ENCODE peak calls at places on chromosomes 16 and 17, in four cellular contexts. One of them, this sample, is unnamed.

GRCh38 chr16:64878964-64879363 is 242.9 kb downstream of the CDH11 start:
- DNase-seq in effector memory CD4-positive, alpha-beta T cell: no peak
- DNase-seq in activated T-cell treated with anti-CD3 and anti-CD28 coated beads for 4 hours: no peak
- DNase-seq in heart right ventricle: no peak
- DNase-seq in this sample: no peak

GRCh38 chr16:3461120-3461519 is 17.6 kb downstream of the NAA60 start:
- DNase-seq in effector memory CD4-positive, alpha-beta T cell: no peak
- DNase-seq in activated T-cell treated with anti-CD3 and anti-CD28 coated beads for 4 hours: peak; percentile 25
- DNase-seq in heart right ventricle: no peak
- DNase-seq in this sample: no peak

GRCh38 chr16:25691519-25692091 is at the start of gene HS3ST4:
- DNase-seq in effector memory CD4-positive, alpha-beta T cell: no peak
- DNase-seq in activated T-cell treated with anti-CD3 and anti-CD28 coated beads for 4 hours: no peak
- DNase-seq in heart right ventricle: no peak
- DNase-seq in this sample: no peak

GRCh38 chr16:53768167-53768566 is 64.2 kb downstream of the FTO start:
- DNase-seq in effector memory CD4-positive, alpha-beta T cell: no peak
- DNase-seq in activated T-cell treated with anti-CD3 and anti-CD28 coated beads for 4 hours: no peak
- DNase-seq in heart right ventricle: no peak
- DNase-seq in this sample: no peak

GRCh38 chr16:1773703-1774455 is 945 bp upstream of the MRPS34 start:
- DNase-seq in effector memory CD4-positive, alpha-beta T cell: no peak
- DNase-seq in activated T-cell treated with anti-CD3 and anti-CD28 coated beads for 4 hours: no peak
- DNase-seq in heart right ventricle: no peak
- DNase-seq in this sample: no peak

GRCh38 chr16:56609463-56609921 is 1.1 kb downstream of the MT2A start:
- DNase-seq in effector memory CD4-positive, alpha-beta T cell: peak; percentile 33
- DNase-seq in activated T-cell treated with anti-CD3 and anti-CD28 coated beads for 4 hours: peak; percentile 58
- DNase-seq in heart right ventricle: peak; percentile 87
- DNase-seq in this sample: no peak

GRCh38 chr16:75372236-75372856 is 61.0 kb downstream of the CFDP1 start:
- DNase-seq in effector memory CD4-positive, alpha-beta T cell: no peak
- DNase-seq in activated T-cell treated with anti-CD3 and anti-CD28 coated beads for 4 hours: no peak
- DNase-seq in heart right ventricle: no peak
- DNase-seq in this sample: no peak

GRCh38 chr17:50565559-50566350 is 5.2 kb downstream of the CACNA1G start:
- DNase-seq in effector memory CD4-positive, alpha-beta T cell: no peak
- DNase-seq in activated T-cell treated with anti-CD3 and anti-CD28 coated beads for 4 hours: no peak
- DNase-seq in heart right ventricle: no peak
- DNase-seq in this sample: no peak

GRCh38 chr16:26363581-26363980 is 671.8 kb downstream of the HS3ST4 start:
- DNase-seq in effector memory CD4-positive, alpha-beta T cell: no peak
- DNase-seq in activated T-cell treated with anti-CD3 and anti-CD28 coated beads for 4 hours: no peak
- DNase-seq in heart right ventricle: no peak
- DNase-seq in this sample: no peak

GRCh38 chr17:29577778-29578211 is 9.3 kb downstream of the TP53I13 start:
- DNase-seq in effector memory CD4-positive, alpha-beta T cell: no peak
- DNase-seq in activated T-cell treated with anti-CD3 and anti-CD28 coated beads for 4 hours: no peak
- DNase-seq in heart right ventricle: peak; percentile 16
- DNase-seq in this sample: no peak

GRCh38 chr17:82960419-82961271 is 118.8 kb upstream of the METRNL start:
- DNase-seq in effector memory CD4-positive, alpha-beta T cell: no peak
- DNase-seq in activated T-cell treated with anti-CD3 and anti-CD28 coated beads for 4 hours: no peak
- DNase-seq in heart right ventricle: no peak
- DNase-seq in this sample: no peak

GRCh38 chr17:28973414-28973813 is 22.1 kb upstream of the PHF12 start:
- DNase-seq in effector memory CD4-positive, alpha-beta T cell: no peak
- DNase-seq in activated T-cell treated with anti-CD3 and anti-CD28 coated beads for 4 hours: no peak
- DNase-seq in heart right ventricle: peak; percentile 82
- DNase-seq in this sample: peak; percentile 20

GRCh38 chr16:64206877-64207276 is 915.0 kb downstream of the CDH11 start:
- DNase-seq in effector memory CD4-positive, alpha-beta T cell: no peak
- DNase-seq in activated T-cell treated with anti-CD3 and anti-CD28 coated beads for 4 hours: no peak
- DNase-seq in heart right ventricle: peak; percentile 11
- DNase-seq in this sample: no peak

GRCh38 chr17:3400008-3400407 is 1.8 kb upstream of the OR1E1 start:
- DNase-seq in effector memory CD4-positive, alpha-beta T cell: no peak
- DNase-seq in activated T-cell treated with anti-CD3 and anti-CD28 coated beads for 4 hours: no peak
- DNase-seq in heart right ventricle: no peak
- DNase-seq in this sample: no peak

GRCh38 chr17:61877837-61878236 is 14.5 kb upstream of the BRIP1 start:
- DNase-seq in effector memory CD4-positive, alpha-beta T cell: no peak
- DNase-seq in activated T-cell treated with anti-CD3 and anti-CD28 coated beads for 4 hours: no peak
- DNase-seq in heart right ventricle: no peak
- DNase-seq in this sample: no peak

GRCh38 chr16:23317266-23317661 is 15.2 kb downstream of the SCNN1B start:
- DNase-seq in effector memory CD4-positive, alpha-beta T cell: no peak
- DNase-seq in activated T-cell treated with anti-CD3 and anti-CD28 coated beads for 4 hours: no peak
- DNase-seq in heart right ventricle: no peak
- DNase-seq in this sample: no peak

GRCh38 chr16:47734987-47735594 is 274.0 kb downstream of the PHKB start:
- DNase-seq in effector memory CD4-positive, alpha-beta T cell: no peak
- DNase-seq in activated T-cell treated with anti-CD3 and anti-CD28 coated beads for 4 hours: no peak
- DNase-seq in heart right ventricle: no peak
- DNase-seq in this sample: no peak

GRCh38 chr16:81889896-81890634 is 111.0 kb downstream of the PLCG2 start:
- DNase-seq in effector memory CD4-positive, alpha-beta T cell: no peak
- DNase-seq in activated T-cell treated with anti-CD3 and anti-CD28 coated beads for 4 hours: peak; percentile 39
- DNase-seq in heart right ventricle: peak; percentile 45
- DNase-seq in this sample: peak; percentile 73

GRCh38 chr17:13638855-13639458 is 37.2 kb upstream of the HS3ST3A1 start:
- DNase-seq in effector memory CD4-positive, alpha-beta T cell: no peak
- DNase-seq in activated T-cell treated with anti-CD3 and anti-CD28 coated beads for 4 hours: no peak
- DNase-seq in heart right ventricle: peak; percentile 16
- DNase-seq in this sample: no peak

GRCh38 chr17:32477220-32477619 is 9.6 kb upstream of the CDK5R1 start:
- DNase-seq in effector memory CD4-positive, alpha-beta T cell: no peak
- DNase-seq in activated T-cell treated with anti-CD3 and anti-CD28 coated beads for 4 hours: no peak
- DNase-seq in heart right ventricle: no peak
- DNase-seq in this sample: no peak

GRCh38 chr16:30637952-30638351 is 12.8 kb upstream of the PRR14 start:
- DNase-seq in effector memory CD4-positive, alpha-beta T cell: no peak
- DNase-seq in activated T-cell treated with anti-CD3 and anti-CD28 coated beads for 4 hours: no peak
- DNase-seq in heart right ventricle: no peak
- DNase-seq in this sample: peak; percentile 55

This sample was measured in kidney glomerular epithelial cell.